ENCODE peak calls at places on chromosomes 6 and 20, in eight cellular contexts. One of them, this sample, is unnamed.
A peak's percentile ranks its signal among the peaks of the same experiment; 100 is the strongest.

GRCh38 chr6:123064038-123064437 is 68.0 kb downstream of the CLVS2 start:
- DNase-seq in lower leg skin: no peak
- DNase-seq in right lobe of liver: no peak
- DNase-seq in heart left ventricle: no peak
- DNase-seq in K562: no peak
- DNase-seq in adrenal gland: no peak
- DNase-seq in gastrocnemius medialis: no peak
- DNase-seq in tibial nerve: no peak
- DNase-seq in this sample: no peak

GRCh38 chr20:3461911-3462677 is 8.7 kb upstream of the ATRN start:
- DNase-seq in lower leg skin: no peak
- DNase-seq in right lobe of liver: no peak
- DNase-seq in heart left ventricle: no peak
- DNase-seq in K562: no peak
- DNase-seq in adrenal gland: peak; percentile 81
- DNase-seq in gastrocnemius medialis: no peak
- DNase-seq in tibial nerve: no peak
- DNase-seq in this sample: peak; percentile 81

GRCh38 chr20:44203161-44203560 is 7.4 kb downstream of the OSER1 start:
- DNase-seq in lower leg skin: no peak
- DNase-seq in right lobe of liver: no peak
- DNase-seq in heart left ventricle: no peak
- DNase-seq in K562: no peak
- DNase-seq in adrenal gland: no peak
- DNase-seq in gastrocnemius medialis: peak; percentile 56
- DNase-seq in tibial nerve: no peak
- DNase-seq in this sample: no peak

GRCh38 chr20:5539656-5540055 is 210.5 kb upstream of the SHLD1 start:
- DNase-seq in lower leg skin: no peak
- DNase-seq in right lobe of liver: no peak
- DNase-seq in heart left ventricle: no peak
- DNase-seq in K562: no peak
- DNase-seq in adrenal gland: no peak
- DNase-seq in gastrocnemius medialis: no peak
- DNase-seq in tibial nerve: no peak
- DNase-seq in this sample: no peak

GRCh38 chr20:14824996-14825395 is 487.6 kb upstream of the FLRT3 start:
- DNase-seq in lower leg skin: no peak
- DNase-seq in right lobe of liver: no peak
- DNase-seq in heart left ventricle: no peak
- DNase-seq in K562: no peak
- DNase-seq in adrenal gland: no peak
- DNase-seq in gastrocnemius medialis: no peak
- DNase-seq in tibial nerve: no peak
- DNase-seq in this sample: no peak

GRCh38 chr20:41098703-41099250 is 38.6 kb upstream of the PLCG1 start:
- DNase-seq in lower leg skin: no peak
- DNase-seq in right lobe of liver: no peak
- DNase-seq in heart left ventricle: no peak
- DNase-seq in K562: no peak
- DNase-seq in adrenal gland: no peak
- DNase-seq in gastrocnemius medialis: no peak
- DNase-seq in tibial nerve: no peak
- DNase-seq in this sample: no peak

GRCh38 chr20:37936041-37936440 is 33.1 kb downstream of the VSTM2L start:
- DNase-seq in lower leg skin: no peak
- DNase-seq in right lobe of liver: no peak
- DNase-seq in heart left ventricle: no peak
- DNase-seq in K562: no peak
- DNase-seq in adrenal gland: no peak
- DNase-seq in gastrocnemius medialis: no peak
- DNase-seq in tibial nerve: no peak
- DNase-seq in this sample: no peak

GRCh38 chr20:62710886-62711702 is 2.5 kb downstream of the NTSR1 start:
- DNase-seq in lower leg skin: no peak
- DNase-seq in right lobe of liver: no peak
- DNase-seq in heart left ventricle: no peak
- DNase-seq in K562: peak; percentile 74
- DNase-seq in adrenal gland: no peak
- DNase-seq in gastrocnemius medialis: no peak
- DNase-seq in tibial nerve: no peak
- DNase-seq in this sample: no peak

GRCh38 chr20:25054995-25055629 is 2.8 kb downstream of the ACSS1 start:
- DNase-seq in lower leg skin: no peak
- DNase-seq in right lobe of liver: no peak
- DNase-seq in heart left ventricle: peak; percentile 3
- DNase-seq in K562: no peak
- DNase-seq in adrenal gland: peak; percentile 49
- DNase-seq in gastrocnemius medialis: no peak
- DNase-seq in tibial nerve: no peak
- DNase-seq in this sample: no peak

DNA sequence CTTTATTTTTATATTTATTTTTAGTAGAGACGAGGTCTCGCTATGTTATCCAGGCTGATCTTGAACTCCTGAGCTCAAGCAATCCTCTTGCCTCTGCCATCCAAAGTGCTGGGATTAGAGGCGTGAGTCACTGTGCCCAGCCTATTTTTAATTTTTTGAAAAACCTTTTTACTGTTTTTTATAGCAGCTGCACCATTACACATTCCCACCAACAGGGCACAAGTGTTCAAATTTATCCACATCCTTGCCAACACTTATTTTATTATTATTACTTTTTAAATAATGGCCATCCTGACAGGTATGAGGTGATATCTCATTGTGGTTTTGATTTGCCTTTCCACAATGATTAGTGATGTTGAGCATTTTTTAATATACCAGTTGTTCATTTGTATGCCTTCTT is 42.5 kb downstream of the PACSIN1 start:
- DNase-seq in lower leg skin: no peak
- DNase-seq in right lobe of liver: no peak
- DNase-seq in heart left ventricle: no peak
- DNase-seq in K562: no peak
- DNase-seq in adrenal gland: no peak
- DNase-seq in gastrocnemius medialis: no peak
- DNase-seq in tibial nerve: no peak
- DNase-seq in this sample: no peak
- TF ChIP-seq CTCF in lower leg skin: no peak
- TF ChIP-seq CTCF in right lobe of liver: no peak
- TF ChIP-seq CTCF in heart left ventricle: no peak
- TF ChIP-seq CTCF in K562: no peak
- TF ChIP-seq CTCF in adrenal gland: no peak
- TF ChIP-seq CTCF in gastrocnemius medialis: no peak
- TF ChIP-seq CTCF in tibial nerve: no peak
- TF ChIP-seq CTCF in this sample: no peak

GRCh38 chr6:26183237-26183580 is 96.0 kb downstream of the HFE start:
- DNase-seq in lower leg skin: peak; percentile 81
- DNase-seq in right lobe of liver: no peak
- DNase-seq in heart left ventricle: no peak
- DNase-seq in K562: no peak
- DNase-seq in adrenal gland: no peak
- DNase-seq in gastrocnemius medialis: no peak
- DNase-seq in tibial nerve: no peak
- DNase-seq in this sample: no peak

GRCh38 chr6:26185802-26186201 is 98.6 kb downstream of the HFE start:
- DNase-seq in lower leg skin: no peak
- DNase-seq in right lobe of liver: no peak
- DNase-seq in heart left ventricle: no peak
- DNase-seq in K562: no peak
- DNase-seq in adrenal gland: no peak
- DNase-seq in gastrocnemius medialis: no peak
- DNase-seq in tibial nerve: no peak
- DNase-seq in this sample: no peak

GRCh38 chr6:26184492-26184891 is 97.3 kb downstream of the HFE start:
- DNase-seq in lower leg skin: no peak
- DNase-seq in right lobe of liver: no peak
- DNase-seq in heart left ventricle: no peak
- DNase-seq in K562: no peak
- DNase-seq in adrenal gland: no peak
- DNase-seq in gastrocnemius medialis: no peak
- DNase-seq in tibial nerve: no peak
- DNase-seq in this sample: no peak

GRCh38 chr6:26185004-26185403 is 97.8 kb downstream of the HFE start:
- DNase-seq in lower leg skin: no peak
- DNase-seq in right lobe of liver: no peak
- DNase-seq in heart left ventricle: no peak
- DNase-seq in K562: no peak
- DNase-seq in adrenal gland: no peak
- DNase-seq in gastrocnemius medialis: no peak
- DNase-seq in tibial nerve: no peak
- DNase-seq in this sample: no peak

GRCh38 chr6:26183581-26184408 is 96.6 kb downstream of the HFE start:
- DNase-seq in lower leg skin: peak; percentile 92
- DNase-seq in right lobe of liver: peak; percentile 65
- DNase-seq in heart left ventricle: peak; percentile 57
- DNase-seq in K562: no peak
- DNase-seq in adrenal gland: peak; percentile 84
- DNase-seq in gastrocnemius medialis: no peak
- DNase-seq in tibial nerve: no peak
- DNase-seq in this sample: peak; percentile 71
- TF ChIP-seq POLR2A in lower leg skin: no peak
- TF ChIP-seq POLR2A in right lobe of liver: peak; percentile 92
- TF ChIP-seq POLR2A in heart left ventricle: peak; percentile 96
- TF ChIP-seq POLR2A in K562: no peak
- TF ChIP-seq POLR2A in adrenal gland: peak; percentile 99
- TF ChIP-seq POLR2A in gastrocnemius medialis: peak; percentile 24
- TF ChIP-seq POLR2A in tibial nerve: peak; percentile 81
- TF ChIP-seq POLR2A in this sample: peak; percentile 95

DNA sequence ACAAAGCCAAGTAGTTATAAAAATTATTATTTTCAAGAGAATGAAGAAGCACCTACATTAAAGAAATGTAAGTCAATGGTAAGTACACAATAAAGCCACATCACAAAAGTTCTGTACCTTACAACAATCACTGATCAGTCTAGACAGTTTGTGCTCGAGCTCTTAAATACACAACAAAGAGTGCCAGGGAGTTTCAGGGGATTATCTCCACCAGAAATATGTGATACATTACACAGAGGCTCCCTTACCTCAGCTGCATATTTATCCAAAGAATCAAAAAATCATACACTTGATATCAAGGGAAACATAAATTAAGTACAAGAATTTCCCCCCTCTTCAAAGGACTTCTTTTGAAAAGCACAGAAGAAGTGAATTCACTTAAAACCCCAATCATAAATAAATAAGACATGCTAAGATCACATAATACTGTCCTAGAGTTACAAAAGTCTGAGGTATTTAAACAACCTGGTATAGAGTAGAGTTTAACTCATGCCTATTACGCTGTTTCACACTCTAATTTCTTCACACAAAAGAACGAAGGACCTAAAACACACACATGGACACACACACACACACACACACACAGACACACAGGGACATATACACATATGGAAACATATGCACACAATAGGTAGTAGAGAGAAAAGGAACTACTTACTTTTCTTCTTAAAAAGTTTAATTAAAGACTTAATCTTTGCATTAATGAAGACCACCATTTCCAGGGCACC is 555 bp downstream of the NHSL1 start:
- DNase-seq in lower leg skin: no peak
- DNase-seq in right lobe of liver: no peak
- DNase-seq in heart left ventricle: no peak
- DNase-seq in K562: no peak
- DNase-seq in adrenal gland: no peak
- DNase-seq in gastrocnemius medialis: no peak
- DNase-seq in tibial nerve: no peak
- DNase-seq in this sample: no peak
- H3K4me3 ChIP-seq in lower leg skin: no peak overlapping the region
- H3K4me3 ChIP-seq in right lobe of liver: peak overlapping the region; percentile 57
- H3K4me3 ChIP-seq in heart left ventricle: peak overlapping the region; percentile 9
- H3K4me3 ChIP-seq in K562: no peak overlapping the region
- H3K4me3 ChIP-seq in adrenal gland: no peak overlapping the region
- H3K4me3 ChIP-seq in gastrocnemius medialis: no peak overlapping the region
- H3K4me3 ChIP-seq in tibial nerve: peak overlapping the region; percentile 17
- H3K4me3 ChIP-seq in this sample: no peak overlapping the region

DNA sequence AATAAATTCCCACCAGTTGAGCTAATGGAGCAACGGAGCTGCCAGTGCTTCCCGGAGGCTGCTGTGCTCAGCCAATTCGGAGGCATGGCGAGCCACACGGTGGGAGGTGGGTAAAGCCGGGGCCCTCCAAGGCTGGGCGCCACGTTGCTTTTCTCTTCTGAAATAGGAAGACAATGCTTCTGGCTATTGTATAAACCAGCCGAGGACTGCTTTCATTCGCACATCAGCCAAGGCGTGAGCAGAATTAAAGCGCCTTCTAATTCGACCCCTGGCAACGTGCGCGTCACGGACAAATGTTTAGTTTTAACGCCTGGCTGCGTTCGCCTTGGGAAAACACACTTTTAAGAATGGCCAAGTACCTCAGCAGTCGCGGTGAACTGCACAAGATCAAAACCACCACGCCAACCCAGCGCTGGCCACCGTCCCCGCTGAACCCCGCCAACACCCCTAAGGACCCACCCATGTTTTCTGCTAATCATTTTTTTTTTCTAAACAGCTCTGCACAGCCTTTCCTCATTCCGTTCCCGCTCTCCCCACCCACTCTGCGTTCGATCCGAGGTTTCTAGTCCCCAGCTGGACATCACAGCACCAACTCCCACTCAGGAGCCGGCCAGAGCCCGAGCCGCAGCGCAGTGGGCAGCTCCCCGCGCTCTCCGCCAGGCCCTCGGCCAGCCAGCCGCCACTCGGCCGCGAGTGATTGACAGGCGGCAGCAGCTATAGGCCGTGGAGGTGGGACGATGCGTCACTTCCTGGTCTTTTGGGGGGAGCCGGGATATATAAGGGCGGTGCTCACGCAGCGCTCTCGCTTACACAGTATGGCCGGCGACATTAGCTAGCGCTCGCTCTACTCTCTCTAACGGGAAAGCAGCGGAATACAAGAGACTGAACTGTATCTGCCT is at the start of gene AMD1:
- DNase-seq in lower leg skin: peak; percentile 99
- DNase-seq in right lobe of liver: peak; percentile 98
- DNase-seq in heart left ventricle: peak; percentile 98
- DNase-seq in K562: peak; percentile 98
- DNase-seq in adrenal gland: peak; percentile 99
- DNase-seq in gastrocnemius medialis: peak; percentile 98
- DNase-seq in tibial nerve: peak; percentile 97
- DNase-seq in this sample: peak; percentile 98
- TF ChIP-seq CTCF in lower leg skin: no peak
- TF ChIP-seq CTCF in right lobe of liver: no peak
- TF ChIP-seq CTCF in heart left ventricle: no peak
- TF ChIP-seq CTCF in K562: no peak
- TF ChIP-seq CTCF in adrenal gland: peak; percentile 19
- TF ChIP-seq CTCF in gastrocnemius medialis: no peak
- TF ChIP-seq CTCF in tibial nerve: no peak
- TF ChIP-seq CTCF in this sample: no peak

GRCh38 chr6:33200234-33201146 is at the start of the genes RXRB and SLC39A7:
- DNase-seq in lower leg skin: peak; percentile 100
- DNase-seq in right lobe of liver: peak; percentile 99
- DNase-seq in heart left ventricle: peak; percentile 99
- DNase-seq in K562: peak; percentile 99
- DNase-seq in adrenal gland: peak; percentile 100
- DNase-seq in gastrocnemius medialis: peak; percentile 99
- DNase-seq in tibial nerve: peak; percentile 99
- DNase-seq in this sample: peak; percentile 100
- TF ChIP-seq POLR2A in lower leg skin: no peak
- TF ChIP-seq POLR2A in right lobe of liver: peak; percentile 71
- TF ChIP-seq POLR2A in heart left ventricle: peak; percentile 49
- TF ChIP-seq POLR2A in K562: peak; percentile 99
- TF ChIP-seq POLR2A in adrenal gland: peak; percentile 73
- TF ChIP-seq POLR2A in gastrocnemius medialis: peak; percentile 61
- TF ChIP-seq POLR2A in tibial nerve: peak; percentile 39
- TF ChIP-seq POLR2A in this sample: no peak